ENCODE peak calls at places on chromosomes 16 and 17, in seven cellular contexts. M, K, O, I, H, A and X are unnamed samples.

GRCh38 chr17:83034525-83034924 is 44.9 kb upstream of the METRNL start:
- DNase-seq in K (no peak), I (no peak), M (no peak), O (no peak), A (no peak), H (no peak), X (no peak)

GRCh38 chr16:49620158-49620867 is 235.6 kb downstream of the ZNF423 start:
- DNase-seq in M (no peak), K (peak; percentile 51), I (peak; percentile 59), H (no peak), A (peak; percentile 31), O (no peak), X (peak; percentile 23)

GRCh38 chr16:64534180-64534780 is 587.6 kb downstream of the CDH11 start:
- DNase-seq in I (no peak), M (no peak), K (no peak), H (no peak), A (no peak), O (no peak), X (no peak)

GRCh38 chr17:63558441-63558840 is 8.2 kb downstream of the DCAF7 start:
- DNase-seq in M (no peak), A (no peak), I (no peak), K (no peak), O (no peak), H (no peak), X (no peak)

GRCh38 chr17:2049333-2050245 is 5.3 kb upstream of the HIC1 start:
- DNase-seq in H (peak; percentile 88), M (peak; percentile 87), A (peak; percentile 90), O (no peak), K (peak; percentile 31), I (peak; percentile 90), X (no peak)

GRCh38 chr16:29986231-29986630 is 9.2 kb downstream of the HIRIP3 start:
- DNase-seq in A (no peak), O (no peak), I (no peak), H (no peak), K (no peak), M (no peak), X (no peak)

GRCh38 chr16:24423332-24423731 is 116.0 kb upstream of the RBBP6 start:
- DNase-seq in K (no peak), H (no peak), O (no peak), I (no peak), M (no peak), A (no peak), X (no peak)

GRCh38 chr17:70810609-70811008 is 641.3 kb downstream of the KCNJ2 start:
- DNase-seq in H (no peak), I (no peak), K (no peak), O (no peak), M (no peak), A (no peak), X (no peak)

GRCh38 chr16:85401917-85402766 is 211.0 kb upstream of the GSE1 start:
- DNase-seq in M (no peak), H (no peak), A (no peak), K (no peak), I (peak; percentile 6), O (no peak), X (no peak)

GRCh38 chr17:64004903-64005733 is 7.0 kb downstream of the PRR29 start:
- DNase-seq in I (no peak), A (no peak), H (no peak), K (no peak), O (no peak), M (peak; percentile 7), X (no peak)

GRCh38 chr16:88071908-88072307 is 120.7 kb downstream of the BANP start:
- DNase-seq in A (no peak), M (no peak), K (no peak), H (no peak), I (no peak), O (no peak), X (no peak)

GRCh38 chr17:62652251-62653001 is 25.0 kb downstream of the MRC2 start:
- DNase-seq in K (peak; percentile 37), A (peak; percentile 46), I (peak; percentile 65), M (no peak), O (no peak), H (no peak), X (no peak)

GRCh38 chr17:7932949-7933348 is 943 bp downstream of the CNTROB start:
- DNase-seq in A (peak; percentile 57), O (no peak), K (peak; percentile 32), H (peak; percentile 14), I (no peak), M (no peak), X (no peak)

GRCh38 chr17:48238933-48239602 is 131.5 kb downstream of the SNX11 start:
- DNase-seq in A (no peak), I (no peak), H (no peak), M (no peak), O (no peak), K (no peak), X (no peak)

GRCh38 chr16:19165101-19165500 is 2.9 kb upstream of the SYT17 start:
- DNase-seq in I (no peak), H (no peak), O (no peak), A (no peak), M (no peak), K (no peak), X (no peak)

GRCh38 chr16:12729448-12729847 is 74.2 kb downstream of the CPPED1 start:
- DNase-seq in M (no peak), A (no peak), H (no peak), I (no peak), O (peak; percentile 62), K (peak; percentile 31), X (peak; percentile 3)

GRCh38 chr17:71338396-71338795 is 782.4 kb upstream of the SOX9 start:
- DNase-seq in O (peak; percentile 31), I (no peak), K (no peak), A (no peak), M (no peak), H (no peak), X (no peak)

GRCh38 chr16:83272843-83273242 is 534.9 kb upstream of the HSBP1 start:
- DNase-seq in K (no peak), M (no peak), I (no peak), O (no peak), A (no peak), H (no peak), X (no peak)

GRCh38 chr16:86925067-86925791 is 346.9 kb downstream of the FOXL1 start:
- DNase-seq in H (no peak), A (no peak), O (no peak), M (no peak), K (peak; percentile 83), I (no peak), X (no peak)

GRCh38 chr17:4472281-4472680 is 26.4 kb upstream of the SPNS2 start:
- DNase-seq in H (no peak), K (no peak), I (no peak), A (no peak), M (no peak), O (no peak), X (no peak)

GRCh38 chr17:3983945-3984484 is 19.8 kb upstream of the ATP2A3 start:
- DNase-seq in O (no peak), K (no peak), A (no peak), H (no peak), M (no peak), I (no peak), X (no peak)

GRCh38 chr16:83738926-83739503 is 68.8 kb upstream of the HSBP1 start:
- DNase-seq in H (no peak), K (peak; percentile 47), O (no peak), M (no peak), A (no peak), I (no peak), X (no peak)

GRCh38 chr17:13735444-13735843 is 133.7 kb upstream of the HS3ST3A1 start:
- DNase-seq in I (no peak), H (no peak), O (no peak), M (no peak), K (no peak), A (no peak), X (no peak)

GRCh38 chr16:88747588-88748301 is 37.3 kb downstream of the PIEZO1 start:
- DNase-seq in O (no peak), A (peak; percentile 68), H (peak; percentile 51), I (peak; percentile 47), K (no peak), M (no peak), X (no peak)

GRCh38 chr16:5041604-5042133 is 7.9 kb upstream of the NAGPA start:
- DNase-seq in I (no peak), O (no peak), A (no peak), K (peak; percentile 66), H (no peak), M (no peak), X (no peak)

GRCh38 chr17:30421592-30421991 is 42.9 kb downstream of the CPD start:
- DNase-seq in O (no peak), M (no peak), K (no peak), H (no peak), I (no peak), A (no peak), X (no peak)

GRCh38 chr16:84729716-84730320 is 30.0 kb downstream of the USP10 start:
- DNase-seq in O (no peak), M (no peak), I (no peak), A (no peak), H (no peak), K (no peak), X (no peak)

GRCh38 chr16:54503436-54503835 is 216.8 kb upstream of the IRX3 start:
- DNase-seq in A (no peak), H (no peak), I (no peak), M (no peak), O (no peak), K (no peak), X (no peak)

GRCh38 chr17:76383645-76384221 is 676 bp upstream of the SPHK1 start:
- DNase-seq in H (no peak), A (peak; percentile 47), O (no peak), I (peak; percentile 42), K (no peak), M (no peak), X (peak; percentile 30)